ENCODE peak calls at places on chromosome 4, in four cellular contexts. One of them, this sample, is unnamed.

GRCh38 chr4:170497105-170497504 is 407.3 kb upstream of the AADAT start:
- DNase-seq in tibial nerve: no peak
- DNase-seq in RWPE1: no peak
- DNase-seq in GM23338: peak
- DNase-seq in this sample: no peak

GRCh38 chr4:8938623-8939022 is 67.0 kb upstream of the HMX1 start:
- DNase-seq in tibial nerve: no peak
- DNase-seq in RWPE1: no peak
- DNase-seq in GM23338: no peak
- DNase-seq in this sample: no peak

GRCh38 chr4:70739496-70740337 is 18.0 kb downstream of the RUFY3 start:
- DNase-seq in tibial nerve: no peak
- DNase-seq in RWPE1: no peak
- DNase-seq in GM23338: peak
- DNase-seq in this sample: no peak

GRCh38 chr4:120873554-120873953 is 49.0 kb downstream of the PRDM5 start:
- DNase-seq in tibial nerve: no peak
- DNase-seq in RWPE1: no peak
- DNase-seq in GM23338: no peak
- DNase-seq in this sample: no peak

GRCh38 chr4:6499241-6499605 is 26.8 kb upstream of the PPP2R2C start:
- DNase-seq in tibial nerve: no peak
- DNase-seq in RWPE1: no peak
- DNase-seq in GM23338: no peak
- DNase-seq in this sample: no peak

GRCh38 chr4:127783971-127784519 is 1.9 kb downstream of the HSPA4L start:
- DNase-seq in tibial nerve: no peak
- DNase-seq in RWPE1: peak
- DNase-seq in GM23338: no peak
- DNase-seq in this sample: no peak

GRCh38 chr4:80179637-80180161 is 17.6 kb upstream of the PRDM8 start:
- DNase-seq in tibial nerve: no peak
- DNase-seq in RWPE1: no peak
- DNase-seq in GM23338: no peak
- DNase-seq in this sample: no peak

GRCh38 chr4:86855572-86855971 is 6.4 kb upstream of the SLC10A6 start:
- DNase-seq in tibial nerve: no peak
- DNase-seq in RWPE1: peak
- DNase-seq in GM23338: no peak
- DNase-seq in this sample: no peak

GRCh38 chr4:93384211-93384610 is 444.3 kb upstream of the ATOH1 start:
- DNase-seq in tibial nerve: no peak
- DNase-seq in RWPE1: no peak
- DNase-seq in GM23338: no peak
- DNase-seq in this sample: no peak

GRCh38 chr4:77035153-77035552 is 40.6 kb downstream of the CCNI start:
- DNase-seq in tibial nerve: no peak
- DNase-seq in RWPE1: no peak
- DNase-seq in GM23338: no peak
- DNase-seq in this sample: no peak

GRCh38 chr4:77036206-77036605 is 39.6 kb downstream of the CCNI start:
- DNase-seq in tibial nerve: no peak
- DNase-seq in RWPE1: no peak
- DNase-seq in GM23338: no peak
- DNase-seq in this sample: no peak

GRCh38 chr4:77040856-77041576 is 34.8 kb downstream of the CCNI start:
- DNase-seq in tibial nerve: no peak
- DNase-seq in RWPE1: no peak
- DNase-seq in GM23338: no peak
- DNase-seq in this sample: no peak

GRCh38 chr4:77040265-77040664 is 35.5 kb downstream of the CCNI start:
- DNase-seq in tibial nerve: no peak
- DNase-seq in RWPE1: peak
- DNase-seq in GM23338: no peak
- DNase-seq in this sample: no peak

GRCh38 chr4:77037736-77038135 is 38.1 kb downstream of the CCNI start:
- DNase-seq in tibial nerve: no peak
- DNase-seq in RWPE1: no peak
- DNase-seq in GM23338: no peak
- DNase-seq in this sample: no peak
- H3K27ac ChIP-seq in tibial nerve: no peak
- H3K27ac ChIP-seq in RWPE1: no peak
- H3K27ac ChIP-seq in GM23338: no peak
- H3K27ac ChIP-seq in this sample: no peak

DNA sequence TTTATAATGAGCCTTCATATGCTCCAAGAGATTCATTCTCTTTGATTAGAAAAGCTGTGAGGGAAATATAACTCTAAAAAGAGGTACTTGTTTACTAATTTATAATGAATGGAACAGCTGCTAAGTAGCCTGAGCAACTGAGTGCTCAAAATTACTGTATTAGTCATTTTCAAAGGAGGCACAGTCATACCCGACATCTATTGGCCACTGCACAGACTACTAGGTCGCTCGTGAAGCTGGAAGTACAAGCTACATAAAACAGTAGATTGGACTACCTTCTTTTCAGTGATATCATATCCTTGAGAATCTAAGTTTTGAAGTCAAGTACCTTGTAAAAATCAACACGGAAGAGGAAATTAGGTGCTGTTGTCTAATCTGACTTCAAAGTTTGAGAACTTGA is 52.0 kb upstream of the GLRB start:
- DNase-seq in tibial nerve: no peak
- DNase-seq in RWPE1: no peak
- DNase-seq in GM23338: no peak
- DNase-seq in this sample: no peak
- H3K27ac ChIP-seq in tibial nerve: no peak
- H3K27ac ChIP-seq in RWPE1: no peak
- H3K27ac ChIP-seq in GM23338: no peak
- H3K27ac ChIP-seq in this sample: no peak

DNA sequence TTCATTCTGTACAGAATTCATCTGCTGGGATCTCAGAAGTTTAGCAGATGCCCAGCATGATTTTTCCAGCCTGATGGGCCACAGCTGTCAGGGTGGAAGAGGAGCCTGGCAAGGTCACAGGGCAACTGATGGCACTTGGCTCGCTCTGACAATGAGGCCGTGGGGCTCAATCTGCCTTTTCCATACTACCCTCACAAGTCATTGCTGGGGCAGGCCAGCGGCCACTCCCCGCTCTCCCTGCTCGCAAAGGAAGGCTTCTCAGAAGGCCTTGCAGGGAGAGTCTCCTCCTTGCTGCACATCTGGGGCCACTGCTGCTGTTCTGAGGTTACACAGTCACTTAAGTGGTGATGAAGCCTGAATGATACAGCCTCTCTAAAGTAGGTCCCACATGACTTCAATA is 349.1 kb downstream of the NR3C2 start:
- DNase-seq in tibial nerve: no peak
- DNase-seq in RWPE1: no peak
- DNase-seq in GM23338: no peak
- DNase-seq in this sample: no peak
- H3K27ac ChIP-seq in tibial nerve: no peak
- H3K27ac ChIP-seq in RWPE1: no peak
- H3K27ac ChIP-seq in GM23338: no peak
- H3K27ac ChIP-seq in this sample: no peak

GRCh38 chr4:15004701-15005301 is 2.5 kb downstream of the CPEB2 start:
- DNase-seq in tibial nerve: peak
- DNase-seq in RWPE1: peak
- DNase-seq in GM23338: peak
- DNase-seq in this sample: peak
- H3K27ac ChIP-seq in tibial nerve: peak
- H3K27ac ChIP-seq in RWPE1: peak
- H3K27ac ChIP-seq in GM23338: no peak
- H3K27ac ChIP-seq in this sample: peak